ENCODE peak calls at places on chromosome 20, in five cellular contexts. E, Z, G, W and N are unnamed samples.

GRCh38 chr20:40741507-40742106 is 52.6 kb upstream of the MAFB start:
- DNase-seq in E (no peak), Z (peak), G (no peak), W (peak), N (peak)

GRCh38 chr20:21322921-21323321 is 19.8 kb downstream of the XRN2 start:
- DNase-seq in E (no peak), Z (no peak), G (no peak), W (peak), N (no peak)

GRCh38 chr20:10842116-10842515 is 168.3 kb upstream of the JAG1 start:
- DNase-seq in E (no peak), Z (no peak), G (no peak), W (no peak), N (no peak)

GRCh38 chr20:15818651-15819071 is 754.6 kb downstream of the KIF16B start:
- DNase-seq in E (no peak), Z (no peak), G (no peak), W (no peak), N (peak)

GRCh38 chr20:23132293-23132929 is 46.3 kb upstream of the CD93 start:
- DNase-seq in E (no peak), Z (no peak), G (no peak), W (peak), N (no peak)

GRCh38 chr20:906703-907102 is 9.4 kb downstream of the ANGPT4 start:
- DNase-seq in E (no peak), Z (no peak), G (no peak), W (no peak), N (no peak)

GRCh38 chr20:58497911-58498310 is 17.3 kb downstream of the APCDD1L start:
- DNase-seq in E (no peak), Z (no peak), G (no peak), W (no peak), N (no peak)

GRCh38 chr20:11473971-11474370 is 443.7 kb upstream of the BTBD3 start:
- DNase-seq in E (no peak), Z (no peak), G (no peak), W (no peak), N (no peak)

GRCh38 chr20:21338291-21338690 is 35.2 kb downstream of the XRN2 start:
- DNase-seq in E (no peak), Z (no peak), G (no peak), W (no peak), N (no peak)

GRCh38 chr20:16205505-16205904 is 367.7 kb downstream of the KIF16B start:
- DNase-seq in E (no peak), Z (no peak), G (no peak), W (no peak), N (no peak)

DNA sequence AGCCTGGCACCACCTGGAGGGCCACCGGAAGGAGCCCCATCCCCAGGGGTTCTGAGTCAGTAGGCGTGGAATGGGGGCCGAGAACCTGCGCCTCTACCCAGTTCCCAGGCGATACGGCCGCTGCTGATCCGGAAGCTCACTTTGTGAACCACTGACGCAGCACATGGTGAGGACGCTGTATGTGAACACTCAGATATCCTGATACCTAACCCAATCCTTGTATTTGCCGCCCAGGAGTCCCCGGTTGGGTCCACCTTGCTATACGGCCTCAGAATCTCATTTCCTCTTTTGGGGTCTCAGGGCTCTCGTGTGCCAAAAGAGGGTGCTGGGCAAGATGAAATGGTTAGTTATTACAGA is 649 bp upstream of the RAB5IF start:
- DNase-seq in E (peak), Z (no peak), G (peak), W (peak), N (no peak)
- TF ChIP-seq FOXM1 in E (no peak), Z (no peak), G (peak), W (no peak), N (no peak)

GRCh38 chr20:48658198-48658476 is 169.7 kb downstream of the PREX1 start:
- DNase-seq in E (no peak), Z (no peak), G (no peak), W (no peak), N (no peak)

GRCh38 chr20:48658505-48658904 is 169.3 kb downstream of the PREX1 start:
- DNase-seq in E (no peak), Z (no peak), G (no peak), W (no peak), N (no peak)

GRCh38 chr20:48661575-48662473 is 166.0 kb downstream of the PREX1 start:
- DNase-seq in E (no peak), Z (no peak), G (no peak), W (no peak), N (no peak)

GRCh38 chr20:48660788-48661187 is 167.0 kb downstream of the PREX1 start:
- DNase-seq in E (no peak), Z (no peak), G (no peak), W (no peak), N (no peak)

GRCh38 chr20:48659888-48660287 is 167.9 kb downstream of the PREX1 start:
- DNase-seq in E (no peak), Z (no peak), G (no peak), W (no peak), N (no peak)
- TF ChIP-seq FOXM1 in E (no peak), Z (no peak), G (no peak), W (no peak), N (no peak)

GRCh38 chr20:33072813-33073212 is 6.6 kb upstream of the BPIFB4 start:
- DNase-seq in E (no peak), Z (no peak), G (no peak), W (no peak), N (no peak)

GRCh38 chr20:33074675-33075074 is 4.8 kb upstream of the BPIFB4 start:
- DNase-seq in E (no peak), Z (no peak), G (no peak), W (no peak), N (no peak)

GRCh38 chr20:33075281-33075680 is 4.2 kb upstream of the BPIFB4 start:
- DNase-seq in E (no peak), Z (no peak), G (no peak), W (no peak), N (no peak)

GRCh38 chr20:33079267-33079666 is at the start of gene BPIFB4:
- DNase-seq in E (no peak), Z (no peak), G (no peak), W (no peak), N (no peak)

GRCh38 chr20:33076662-33077398 is 2.6 kb upstream of the BPIFB4 start:
- DNase-seq in E (no peak), Z (peak), G (no peak), W (no peak), N (peak)
- TF ChIP-seq FOXM1 in E (no peak), Z (no peak), G (no peak), W (no peak), N (no peak)

DNA sequence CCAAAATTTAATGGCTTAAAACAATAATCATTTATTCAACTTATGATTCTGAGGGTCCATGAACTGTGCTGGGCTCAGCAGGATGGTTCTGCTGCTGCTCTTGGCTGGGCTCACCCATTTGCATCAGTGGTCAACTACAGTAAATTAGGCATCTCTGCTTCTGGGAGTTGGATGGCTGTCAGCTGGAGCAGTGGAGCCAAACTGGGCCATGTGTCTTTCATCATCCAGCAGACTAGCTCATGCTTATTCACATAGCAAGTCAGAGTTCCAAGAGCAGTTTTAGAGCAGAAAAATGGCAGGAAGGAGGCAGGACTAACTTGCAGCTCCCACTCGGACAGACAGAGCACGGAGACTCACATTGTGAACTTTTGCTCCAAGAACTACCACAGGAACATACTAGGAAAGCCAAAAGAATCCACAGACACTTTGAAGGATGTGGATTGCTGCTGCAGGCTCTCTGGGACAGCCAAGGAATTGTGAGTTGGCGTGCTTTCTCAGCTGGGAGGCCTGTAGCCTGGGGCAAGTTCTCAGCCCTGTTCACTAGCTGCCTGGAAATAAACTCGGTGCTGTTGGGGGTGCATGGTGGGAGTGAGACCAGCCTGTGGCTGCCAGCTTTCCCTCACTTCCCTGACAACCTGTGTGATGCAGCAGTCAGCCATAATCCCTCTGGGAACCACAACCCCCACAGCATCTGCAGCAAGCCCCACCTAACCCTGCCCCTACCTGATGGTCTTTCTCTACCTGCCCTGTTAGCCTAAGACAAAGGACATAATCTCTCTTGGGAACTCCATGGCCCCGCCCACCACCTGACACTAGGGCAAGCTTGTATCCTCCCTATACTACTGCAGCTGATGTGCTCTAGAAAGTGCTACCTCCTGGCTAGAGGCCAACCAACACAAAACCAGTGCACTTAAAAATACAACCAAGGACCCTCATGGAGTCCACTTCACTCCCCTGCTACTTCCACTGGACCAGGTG is 129.0 kb downstream of the JPH2 start:
- DNase-seq in E (no peak), Z (no peak), G (no peak), W (no peak), N (no peak)
- TF ChIP-seq FOXM1 in E (no peak), Z (no peak), G (no peak), W (no peak), N (no peak)

GRCh38 chr20:24870876-24871275 is 78.2 kb upstream of the CST7 start:
- DNase-seq in E (no peak), Z (no peak), G (no peak), W (no peak), N (no peak)
- TF ChIP-seq FOXM1 in E (no peak), Z (no peak), G (no peak), W (no peak), N (no peak)

DNA sequence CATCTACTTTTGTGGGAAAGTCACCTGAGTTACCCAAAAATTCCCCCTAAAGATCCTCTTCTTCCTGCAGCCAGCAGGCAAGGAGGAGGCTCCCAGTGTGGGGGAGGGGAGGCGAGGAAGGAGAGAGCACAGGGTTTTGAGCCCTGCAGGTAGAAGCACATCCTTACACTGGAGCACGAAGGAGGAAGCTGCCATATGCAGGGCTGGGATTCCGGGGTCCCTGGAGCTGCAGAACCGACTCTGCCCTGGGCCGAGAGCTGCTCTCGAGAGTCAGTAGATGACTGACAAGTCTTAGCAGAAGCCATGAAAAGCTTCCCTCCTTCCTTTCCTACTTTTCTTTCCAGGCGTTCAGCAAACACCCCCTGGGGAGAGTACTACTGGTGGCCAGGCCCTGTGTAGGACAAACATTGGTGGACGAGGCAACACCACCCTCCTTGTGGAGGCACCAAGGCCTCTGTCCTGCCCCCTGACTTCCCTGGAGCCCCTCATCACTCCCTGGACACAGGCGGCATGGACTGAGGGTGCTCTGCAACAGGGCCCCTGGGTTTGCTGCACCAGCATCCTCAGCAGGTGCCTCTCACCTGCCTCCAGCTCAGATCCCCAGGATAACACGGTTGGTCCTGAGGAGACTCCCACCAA is 211.7 kb upstream of the CST7 start:
- DNase-seq in E (no peak), Z (no peak), G (no peak), W (no peak), N (no peak)
- TF ChIP-seq FOXM1 in E (no peak), Z (no peak), G (no peak), W (no peak), N (no peak)